ENCODE peak calls at places on chromosomes 16 and 17, in five cellular contexts. One of them, this sample, is unnamed.

GRCh38 chr16:28210979-28211505 is 723 bp downstream of the XPO6 start:
- DNase-seq in astrocyte of the spinal cord: peak; percentile 61
- DNase-seq in choroid plexus epithelial cell: peak; percentile 71
- DNase-seq in IMR-90: peak; percentile 75
- DNase-seq in SK-N-SH: peak; percentile 83
- DNase-seq in this sample: peak; percentile 83

GRCh38 chr16:89115216-89115949 is 21.7 kb downstream of the ACSF3 start:
- DNase-seq in astrocyte of the spinal cord: peak; percentile 31
- DNase-seq in choroid plexus epithelial cell: peak; percentile 63
- DNase-seq in IMR-90: no peak
- DNase-seq in SK-N-SH: no peak
- DNase-seq in this sample: peak; percentile 63

GRCh38 chr16:68005786-68006286 is 6.6 kb upstream of the DPEP2 start:
- DNase-seq in astrocyte of the spinal cord: peak; percentile 19
- DNase-seq in choroid plexus epithelial cell: peak; percentile 96
- DNase-seq in IMR-90: no peak
- DNase-seq in SK-N-SH: no peak
- DNase-seq in this sample: peak; percentile 97

GRCh38 chr17:19004601-19005441 is at the start of gene FAM83G:
- DNase-seq in astrocyte of the spinal cord: peak; percentile 65
- DNase-seq in choroid plexus epithelial cell: peak; percentile 54
- DNase-seq in IMR-90: peak; percentile 71
- DNase-seq in SK-N-SH: peak; percentile 86
- DNase-seq in this sample: peak; percentile 92

GRCh38 chr17:47265983-47266541 is 12.4 kb downstream of the ITGB3 start:
- DNase-seq in astrocyte of the spinal cord: peak; percentile 85
- DNase-seq in choroid plexus epithelial cell: peak; percentile 50
- DNase-seq in IMR-90: peak; percentile 71
- DNase-seq in SK-N-SH: no peak
- DNase-seq in this sample: peak; percentile 59

GRCh38 chr17:79812206-79812968 is 15.5 kb upstream of the CBX8 start:
- DNase-seq in astrocyte of the spinal cord: no peak
- DNase-seq in choroid plexus epithelial cell: no peak
- DNase-seq in IMR-90: no peak
- DNase-seq in SK-N-SH: peak; percentile 48
- DNase-seq in this sample: no peak

GRCh38 chr17:79946352-79947231 is 89.1 kb downstream of the TBC1D16 start:
- DNase-seq in astrocyte of the spinal cord: no peak
- DNase-seq in choroid plexus epithelial cell: no peak
- DNase-seq in IMR-90: no peak
- DNase-seq in SK-N-SH: peak; percentile 39
- DNase-seq in this sample: no peak

GRCh38 chr17:43530303-43531081 is 15.6 kb downstream of the ETV4 start:
- DNase-seq in astrocyte of the spinal cord: peak; percentile 97
- DNase-seq in choroid plexus epithelial cell: peak; percentile 90
- DNase-seq in IMR-90: peak; percentile 93
- DNase-seq in SK-N-SH: no peak
- DNase-seq in this sample: peak; percentile 33

GRCh38 chr17:65000798-65001197 is 55.7 kb downstream of the GNA13 start:
- DNase-seq in astrocyte of the spinal cord: no peak
- DNase-seq in choroid plexus epithelial cell: no peak
- DNase-seq in IMR-90: no peak
- DNase-seq in SK-N-SH: no peak
- DNase-seq in this sample: no peak

GRCh38 chr17:42682400-42683384 is at the start of gene CNTNAP1:
- DNase-seq in astrocyte of the spinal cord: peak; percentile 80
- DNase-seq in choroid plexus epithelial cell: peak; percentile 77
- DNase-seq in IMR-90: peak; percentile 84
- DNase-seq in SK-N-SH: peak; percentile 90
- DNase-seq in this sample: peak; percentile 69

GRCh38 chr16:62711797-62712196 is 675.6 kb upstream of the CDH8 start:
- DNase-seq in astrocyte of the spinal cord: no peak
- DNase-seq in choroid plexus epithelial cell: no peak
- DNase-seq in IMR-90: no peak
- DNase-seq in SK-N-SH: no peak
- DNase-seq in this sample: no peak

GRCh38 chr17:75244133-75244866 is 17.1 kb downstream of the GGA3 start:
- DNase-seq in astrocyte of the spinal cord: no peak
- DNase-seq in choroid plexus epithelial cell: no peak
- DNase-seq in IMR-90: no peak
- DNase-seq in SK-N-SH: no peak
- DNase-seq in this sample: no peak

GRCh38 chr17:57507828-57508227 is 237.3 kb downstream of the CCDC182 start:
- DNase-seq in astrocyte of the spinal cord: no peak
- DNase-seq in choroid plexus epithelial cell: no peak
- DNase-seq in IMR-90: no peak
- DNase-seq in SK-N-SH: peak; percentile 76
- DNase-seq in this sample: no peak

GRCh38 chr17:82424863-82425159 is 6.4 kb upstream of the OGFOD3 start:
- DNase-seq in astrocyte of the spinal cord: no peak
- DNase-seq in choroid plexus epithelial cell: no peak
- DNase-seq in IMR-90: no peak
- DNase-seq in SK-N-SH: no peak
- DNase-seq in this sample: no peak

GRCh38 chr17:44758414-44759095 is at the start of gene ADAM11:
- DNase-seq in astrocyte of the spinal cord: no peak
- DNase-seq in choroid plexus epithelial cell: no peak
- DNase-seq in IMR-90: no peak
- DNase-seq in SK-N-SH: peak; percentile 91
- DNase-seq in this sample: no peak

GRCh38 chr17:8060274-8060673 is 21.4 kb downstream of the ALOX15B start:
- DNase-seq in astrocyte of the spinal cord: peak; percentile 66
- DNase-seq in choroid plexus epithelial cell: peak; percentile 78
- DNase-seq in IMR-90: peak; percentile 65
- DNase-seq in SK-N-SH: peak; percentile 80
- DNase-seq in this sample: peak; percentile 73

GRCh38 chr16:75017670-75018525 is 19.1 kb downstream of the ZNRF1 start:
- DNase-seq in astrocyte of the spinal cord: no peak
- DNase-seq in choroid plexus epithelial cell: no peak
- DNase-seq in IMR-90: no peak
- DNase-seq in SK-N-SH: no peak
- DNase-seq in this sample: no peak

GRCh38 chr16:88406096-88407041 is 23.6 kb downstream of the ZNF469 start:
- DNase-seq in astrocyte of the spinal cord: no peak
- DNase-seq in choroid plexus epithelial cell: no peak
- DNase-seq in IMR-90: no peak
- DNase-seq in SK-N-SH: peak; percentile 70
- DNase-seq in this sample: no peak

GRCh38 chr17:14469971-14470370 is 169.1 kb downstream of the HS3ST3B1 start:
- DNase-seq in astrocyte of the spinal cord: no peak
- DNase-seq in choroid plexus epithelial cell: no peak
- DNase-seq in IMR-90: no peak
- DNase-seq in SK-N-SH: no peak
- DNase-seq in this sample: no peak

GRCh38 chr17:40311575-40311974 is 2.6 kb downstream of the RARA start:
- DNase-seq in astrocyte of the spinal cord: no peak
- DNase-seq in choroid plexus epithelial cell: peak; percentile 57
- DNase-seq in IMR-90: no peak
- DNase-seq in SK-N-SH: no peak
- DNase-seq in this sample: peak; percentile 54

GRCh38 chr16:14289692-14290340 is 218.7 kb downstream of the MRTFB start:
- DNase-seq in astrocyte of the spinal cord: no peak
- DNase-seq in choroid plexus epithelial cell: peak; percentile 41
- DNase-seq in IMR-90: peak; percentile 24
- DNase-seq in SK-N-SH: peak; percentile 54
- DNase-seq in this sample: peak; percentile 48

GRCh38 chr16:10930755-10931093 is 11.5 kb downstream of the DEXI start:
- DNase-seq in astrocyte of the spinal cord: no peak
- DNase-seq in choroid plexus epithelial cell: no peak
- DNase-seq in IMR-90: no peak
- DNase-seq in SK-N-SH: no peak
- DNase-seq in this sample: no peak

GRCh38 chr17:17382901-17383300 is 79.7 kb downstream of the NT5M start:
- DNase-seq in astrocyte of the spinal cord: no peak
- DNase-seq in choroid plexus epithelial cell: no peak
- DNase-seq in IMR-90: no peak
- DNase-seq in SK-N-SH: no peak
- DNase-seq in this sample: no peak

GRCh38 chr16:64738321-64738960 is 383.4 kb downstream of the CDH11 start:
- DNase-seq in astrocyte of the spinal cord: peak; percentile 73
- DNase-seq in choroid plexus epithelial cell: peak; percentile 79
- DNase-seq in IMR-90: peak; percentile 66
- DNase-seq in SK-N-SH: no peak
- DNase-seq in this sample: peak; percentile 12

GRCh38 chr17:56217921-56218320 is 64.6 kb downstream of the ANKFN1 start:
- DNase-seq in astrocyte of the spinal cord: no peak
- DNase-seq in choroid plexus epithelial cell: no peak
- DNase-seq in IMR-90: no peak
- DNase-seq in SK-N-SH: no peak
- DNase-seq in this sample: no peak

GRCh38 chr16:84246679-84247077 is 6.9 kb upstream of the KCNG4 start:
- DNase-seq in astrocyte of the spinal cord: no peak
- DNase-seq in choroid plexus epithelial cell: no peak
- DNase-seq in IMR-90: no peak
- DNase-seq in SK-N-SH: no peak
- DNase-seq in this sample: no peak

GRCh38 chr16:10736926-10737625 is 6.6 kb upstream of the NUBP1 start:
- DNase-seq in astrocyte of the spinal cord: peak; percentile 56
- DNase-seq in choroid plexus epithelial cell: peak; percentile 83
- DNase-seq in IMR-90: peak; percentile 61
- DNase-seq in SK-N-SH: peak; percentile 70
- DNase-seq in this sample: peak; percentile 71

GRCh38 chr16:69672315-69672997 is 53.9 kb downstream of the NQO1 start:
- DNase-seq in astrocyte of the spinal cord: no peak
- DNase-seq in choroid plexus epithelial cell: no peak
- DNase-seq in IMR-90: no peak
- DNase-seq in SK-N-SH: no peak
- DNase-seq in this sample: no peak

GRCh38 chr17:18186271-18186982 is 2.8 kb downstream of the ALKBH5 start:
- DNase-seq in astrocyte of the spinal cord: peak; percentile 35
- DNase-seq in choroid plexus epithelial cell: no peak
- DNase-seq in IMR-90: peak; percentile 47
- DNase-seq in SK-N-SH: no peak
- DNase-seq in this sample: no peak

GRCh38 chr16:24645739-24646645 is 83.5 kb upstream of the TNRC6A start:
- DNase-seq in astrocyte of the spinal cord: peak; percentile 99
- DNase-seq in choroid plexus epithelial cell: peak; percentile 99
- DNase-seq in IMR-90: peak; percentile 100
- DNase-seq in SK-N-SH: no peak
- DNase-seq in this sample: peak; percentile 98

GRCh38 chr17:77115510-77115909 is 25.3 kb upstream of the SEC14L1 start:
- DNase-seq in astrocyte of the spinal cord: no peak
- DNase-seq in choroid plexus epithelial cell: peak; percentile 77
- DNase-seq in IMR-90: no peak
- DNase-seq in SK-N-SH: no peak
- DNase-seq in this sample: no peak

GRCh38 chr16:86368261-86368660 is 142.1 kb upstream of the FOXF1 start:
- DNase-seq in astrocyte of the spinal cord: no peak
- DNase-seq in choroid plexus epithelial cell: no peak
- DNase-seq in IMR-90: no peak
- DNase-seq in SK-N-SH: no peak
- DNase-seq in this sample: no peak
- H3K4me3 ChIP-seq in astrocyte of the spinal cord: no peak overlapping the region
- H3K4me3 ChIP-seq in choroid plexus epithelial cell: no peak overlapping the region
- H3K4me3 ChIP-seq in IMR-90: no peak overlapping the region
- H3K4me3 ChIP-seq in SK-N-SH: no peak overlapping the region
- H3K4me3 ChIP-seq in this sample: no peak overlapping the region

GRCh38 chr16:82834156-82834758 is 207.5 kb downstream of the CDH13 start:
- DNase-seq in astrocyte of the spinal cord: peak; percentile 25
- DNase-seq in choroid plexus epithelial cell: no peak
- DNase-seq in IMR-90: peak; percentile 46
- DNase-seq in SK-N-SH: no peak
- DNase-seq in this sample: no peak
- TF ChIP-seq CTCF in astrocyte of the spinal cord: no peak
- TF ChIP-seq CTCF in choroid plexus epithelial cell: no peak
- TF ChIP-seq CTCF in IMR-90: no peak
- TF ChIP-seq CTCF in SK-N-SH: peak; percentile 21
- TF ChIP-seq CTCF in this sample: no peak

GRCh38 chr17:1068356-1068755 is 71.4 kb downstream of the TIMM22 start:
- DNase-seq in astrocyte of the spinal cord: no peak
- DNase-seq in choroid plexus epithelial cell: no peak
- DNase-seq in IMR-90: no peak
- DNase-seq in SK-N-SH: no peak
- DNase-seq in this sample: no peak
- H3K4me3 ChIP-seq in astrocyte of the spinal cord: no peak overlapping the region
- H3K4me3 ChIP-seq in choroid plexus epithelial cell: no peak overlapping the region
- H3K4me3 ChIP-seq in IMR-90: no peak overlapping the region
- H3K4me3 ChIP-seq in SK-N-SH: no peak overlapping the region
- H3K4me3 ChIP-seq in this sample: no peak overlapping the region

DNA sequence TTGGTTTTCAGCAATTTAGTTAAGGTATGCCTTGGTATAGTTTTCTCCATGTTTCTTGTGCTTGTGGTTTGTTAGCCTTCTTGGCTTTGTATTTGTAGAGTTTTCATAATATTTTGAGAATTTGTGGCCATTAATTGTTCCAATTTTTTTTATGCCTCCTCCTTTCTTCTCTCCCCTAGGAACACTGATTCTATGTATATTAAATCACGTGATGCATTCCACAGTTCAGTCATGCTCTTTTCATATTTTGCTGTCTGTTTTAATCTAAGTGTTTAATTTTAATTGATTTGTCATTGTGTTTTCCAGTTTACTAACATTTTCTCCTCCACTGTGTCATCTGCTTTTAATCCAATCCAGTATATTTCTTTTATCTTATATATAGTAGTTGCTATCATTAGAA is 263.6 kb downstream of the SHISA9 start:
- DNase-seq in astrocyte of the spinal cord: no peak
- DNase-seq in choroid plexus epithelial cell: no peak
- DNase-seq in IMR-90: no peak
- DNase-seq in SK-N-SH: no peak
- DNase-seq in this sample: no peak
- TF ChIP-seq CTCF in astrocyte of the spinal cord: no peak
- TF ChIP-seq CTCF in choroid plexus epithelial cell: no peak
- TF ChIP-seq CTCF in IMR-90: no peak
- TF ChIP-seq CTCF in SK-N-SH: no peak
- TF ChIP-seq CTCF in this sample: no peak

GRCh38 chr17:69486779-69487637 is 72.5 kb downstream of the MAP2K6 start:
- DNase-seq in astrocyte of the spinal cord: no peak
- DNase-seq in choroid plexus epithelial cell: no peak
- DNase-seq in IMR-90: no peak
- DNase-seq in SK-N-SH: no peak
- DNase-seq in this sample: no peak

GRCh38 chr17:69485901-69486643 is 71.6 kb downstream of the MAP2K6 start:
- DNase-seq in astrocyte of the spinal cord: peak; percentile 52
- DNase-seq in choroid plexus epithelial cell: peak; percentile 76
- DNase-seq in IMR-90: peak; percentile 59
- DNase-seq in SK-N-SH: no peak
- DNase-seq in this sample: peak; percentile 29

GRCh38 chr17:69489303-69489702 is 74.8 kb downstream of the MAP2K6 start:
- DNase-seq in astrocyte of the spinal cord: no peak
- DNase-seq in choroid plexus epithelial cell: no peak
- DNase-seq in IMR-90: no peak
- DNase-seq in SK-N-SH: no peak
- DNase-seq in this sample: no peak

GRCh38 chr17:69480197-69480596 is 65.7 kb downstream of the MAP2K6 start:
- DNase-seq in astrocyte of the spinal cord: no peak
- DNase-seq in choroid plexus epithelial cell: no peak
- DNase-seq in IMR-90: no peak
- DNase-seq in SK-N-SH: no peak
- DNase-seq in this sample: peak; percentile 50

GRCh38 chr17:69485126-69485724 is 70.7 kb downstream of the MAP2K6 start:
- DNase-seq in astrocyte of the spinal cord: no peak
- DNase-seq in choroid plexus epithelial cell: peak; percentile 67
- DNase-seq in IMR-90: no peak
- DNase-seq in SK-N-SH: no peak
- DNase-seq in this sample: no peak
- H3K4me3 ChIP-seq in astrocyte of the spinal cord: no peak overlapping the region
- H3K4me3 ChIP-seq in choroid plexus epithelial cell: no peak overlapping the region
- H3K4me3 ChIP-seq in IMR-90: no peak overlapping the region
- H3K4me3 ChIP-seq in SK-N-SH: no peak overlapping the region
- H3K4me3 ChIP-seq in this sample: no peak overlapping the region

This sample was measured in epithelial cell of esophagus.